ENCODE peak calls at places on chromosomes 11 and 22, in six cellular contexts. R, S, F, P, W and G are unnamed samples.
A peak's percentile ranks its signal among the peaks of the same experiment; 100 is the strongest.

GRCh38 chr22:48247829-48248228 is 1485.4 kb downstream of the TBC1D22A start:
- DNase-seq in S (no peak), W (no peak), R (peak; percentile 5), P (no peak), F (no peak), G (no peak)

GRCh38 chr11:125903753-125904659 is at the start of gene DDX25:
- DNase-seq in W (no peak), R (no peak), F (peak; percentile 85), P (peak; percentile 8), S (peak; percentile 89), G (no peak)

GRCh38 chr22:25845985-25846745 is 104.2 kb downstream of the MYO18B start:
- DNase-seq in P (no peak), R (no peak), W (no peak), S (peak; percentile 52), F (no peak), G (no peak)

GRCh38 chr11:72422414-72422813 is 11.9 kb downstream of the CLPB start:
- DNase-seq in W (no peak), R (no peak), S (no peak), F (no peak), P (no peak), G (no peak)

GRCh38 chr11:132402056-132402684 is 1031.8 kb downstream of the NTM start:
- DNase-seq in F (peak; percentile 80), W (peak; percentile 33), P (no peak), R (no peak), S (peak; percentile 41), G (no peak)

GRCh38 chr22:30646518-30647160 is 11.1 kb downstream of the SLC35E4 start:
- DNase-seq in P (no peak), F (no peak), R (no peak), S (no peak), W (no peak), G (no peak)

GRCh38 chr22:26674211-26675190 is 17.1 kb downstream of the MIAT start:
- DNase-seq in F (no peak), S (no peak), P (peak; percentile 9), R (peak; percentile 62), W (no peak), G (no peak)

GRCh38 chr11:30596832-30597231 is 10.7 kb upstream of the MPPED2 start:
- DNase-seq in P (no peak), S (no peak), F (no peak), W (no peak), R (no peak), G (no peak)